ENCODE peak calls at places on chromosomes 2 and 18, in nine cellular contexts. K is fibroblast of mammary gland; F is uterus; Q is CD8-positive, alpha-beta memory T cell; O is BE2C; B is thoracic aorta; V is small intestine; R is epithelial cell of esophagus; J is psoas muscle. U is an unnamed sample.

GRCh38 chr2:19874726-19875125 is 27.1 kb downstream of the TTC32 start:
- DNase-seq in K (no peak), F (no peak), Q (no peak), O (no peak), B (no peak), V (no peak), R (no peak), J (no peak), U (no peak)

GRCh38 chr2:43345872-43346271 is 119.5 kb upstream of the ZFP36L2 start:
- DNase-seq in K (no peak), F (no peak), Q (no peak), O (no peak), B (no peak), V (no peak), R (no peak), J (no peak), U (no peak)

GRCh38 chr18:61988100-61988499 is 95.3 kb upstream of the RNF152 start:
- DNase-seq in K (no peak), F (no peak), Q (no peak), O (no peak), B (no peak), V (no peak), R (no peak), J (no peak), U (no peak)

GRCh38 chr2:73907840-73908452 is 15.1 kb downstream of the ACTG2 start:
- DNase-seq in K (peak; percentile 45), F (no peak), Q (peak; percentile 69), O (peak; percentile 20), B (no peak), V (peak; percentile 39), R (peak; percentile 43), J (no peak), U (no peak)

GRCh38 chr18:31498450-31499156 is 626 bp downstream of the DSG2 start:
- DNase-seq in K (peak; percentile 9), F (no peak), Q (no peak), O (no peak), B (no peak), V (peak; percentile 49), R (no peak), J (no peak), U (peak; percentile 31)

GRCh38 chr2:11377915-11378649 is 33.6 kb upstream of the ROCK2 start:
- DNase-seq in K (peak; percentile 13), F (peak; percentile 79), Q (no peak), O (no peak), B (no peak), V (peak; percentile 82), R (no peak), J (no peak), U (peak; percentile 59)

GRCh38 chr2:97951155-97951670 is 44.5 kb downstream of the TMEM131 start:
- DNase-seq in K (no peak), F (no peak), Q (no peak), O (no peak), B (no peak), V (no peak), R (peak; percentile 22), J (no peak), U (no peak)

GRCh38 chr2:188598551-188598950 is 306.9 kb downstream of the GULP1 start:
- DNase-seq in K (no peak), F (peak; percentile 51), Q (no peak), O (no peak), B (no peak), V (peak; percentile 43), R (no peak), J (no peak), U (peak; percentile 35)

GRCh38 chr2:71612581-71613520 is 159.5 kb downstream of the DYSF start:
- DNase-seq in K (no peak), F (no peak), Q (peak; percentile 11), O (no peak), B (no peak), V (no peak), R (no peak), J (no peak), U (no peak)

GRCh38 chr2:11552260-11552638 is 18.4 kb downstream of the GREB1 start:
- DNase-seq in K (no peak), F (no peak), Q (no peak), O (no peak), B (no peak), V (no peak), R (no peak), J (no peak), U (no peak)

GRCh38 chr2:27041708-27042107 is 8.9 kb downstream of the TMEM214 start:
- DNase-seq in K (no peak), F (no peak), Q (no peak), O (no peak), B (no peak), V (no peak), R (no peak), J (peak; percentile 58), U (no peak)

GRCh38 chr2:64865073-64865830 is 123.9 kb upstream of the SLC1A4 start:
- DNase-seq in K (peak; percentile 77), F (peak; percentile 62), Q (peak; percentile 74), O (peak; percentile 60), B (no peak), V (peak; percentile 61), R (peak; percentile 76), J (peak; percentile 79), U (peak; percentile 63)

GRCh38 chr2:199581504-199581903 is 123.8 kb upstream of the SATB2 start:
- DNase-seq in K (no peak), F (no peak), Q (no peak), O (no peak), B (no peak), V (peak; percentile 1), R (no peak), J (no peak), U (no peak)

GRCh38 chr2:199583676-199584075 is 125.9 kb upstream of the SATB2 start:
- DNase-seq in K (no peak), F (no peak), Q (no peak), O (no peak), B (no peak), V (no peak), R (no peak), J (no peak), U (no peak)

DNA sequence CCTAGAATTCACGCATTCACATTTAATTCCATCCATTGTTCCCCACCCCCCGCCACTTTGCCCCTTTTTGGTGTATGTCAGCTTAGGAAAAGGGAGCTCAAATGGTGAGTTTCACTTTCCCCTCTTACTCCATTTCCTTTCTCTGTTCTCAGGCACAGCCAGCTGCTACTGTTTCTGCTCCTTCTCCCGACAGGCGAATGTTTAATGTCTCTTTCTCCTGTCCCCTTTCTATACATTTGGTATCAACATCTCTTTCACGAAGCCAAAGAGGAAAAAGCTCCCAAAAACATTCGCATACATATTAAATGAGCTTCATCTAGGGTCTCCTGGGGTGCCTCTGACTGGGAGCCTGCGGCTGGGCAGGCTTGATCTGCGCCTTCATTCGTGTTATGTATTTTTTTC is 124.2 kb upstream of the SATB2 start:
- DNase-seq in K (no peak), F (no peak), Q (no peak), O (no peak), B (no peak), V (peak; percentile 3), R (no peak), J (no peak), U (no peak)
- H3K4me3 ChIP-seq in K (no peak overlapping the region), F (peak overlapping the region; percentile 28), Q (no peak overlapping the region), O (no peak overlapping the region), B (peak overlapping the region; percentile 45), V (no peak overlapping the region), R (peak overlapping the region; percentile 20), J (peak overlapping the region; percentile 56), U (peak overlapping the region; percentile 18)

GRCh38 chr18:55420665-55420964 is 167.4 kb downstream of the TCF4 start:
- DNase-seq in K (no peak), F (no peak), Q (no peak), O (no peak), B (no peak), V (no peak), R (peak; percentile 9), J (no peak), U (no peak)

GRCh38 chr18:55420977-55421611 is 166.9 kb downstream of the TCF4 start:
- DNase-seq in K (no peak), F (no peak), Q (no peak), O (no peak), B (no peak), V (no peak), R (no peak), J (no peak), U (no peak)

GRCh38 chr18:55419939-55420664 is 167.9 kb downstream of the TCF4 start:
- DNase-seq in K (no peak), F (no peak), Q (no peak), O (no peak), B (no peak), V (no peak), R (peak; percentile 10), J (no peak), U (no peak)

GRCh38 chr18:55421612-55422381 is 166.2 kb downstream of the TCF4 start:
- DNase-seq in K (peak; percentile 74), F (peak; percentile 50), Q (no peak), O (peak; percentile 21), B (no peak), V (no peak), R (peak; percentile 83), J (peak; percentile 59), U (peak; percentile 42)

GRCh38 chr18:55422456-55423185 is 165.4 kb downstream of the TCF4 start:
- DNase-seq in K (peak; percentile 61), F (peak; percentile 63), Q (no peak), O (peak; percentile 27), B (no peak), V (no peak), R (no peak), J (peak; percentile 66), U (peak; percentile 67)
- H3K4me3 ChIP-seq in K (peak overlapping the region; percentile 63), F (peak overlapping the region; percentile 31), Q (no peak overlapping the region), O (peak overlapping the region; percentile 52), B (peak overlapping the region; percentile 65), V (no peak overlapping the region), R (peak overlapping the region; percentile 62), J (peak overlapping the region; percentile 67), U (peak overlapping the region; percentile 32)

DNA sequence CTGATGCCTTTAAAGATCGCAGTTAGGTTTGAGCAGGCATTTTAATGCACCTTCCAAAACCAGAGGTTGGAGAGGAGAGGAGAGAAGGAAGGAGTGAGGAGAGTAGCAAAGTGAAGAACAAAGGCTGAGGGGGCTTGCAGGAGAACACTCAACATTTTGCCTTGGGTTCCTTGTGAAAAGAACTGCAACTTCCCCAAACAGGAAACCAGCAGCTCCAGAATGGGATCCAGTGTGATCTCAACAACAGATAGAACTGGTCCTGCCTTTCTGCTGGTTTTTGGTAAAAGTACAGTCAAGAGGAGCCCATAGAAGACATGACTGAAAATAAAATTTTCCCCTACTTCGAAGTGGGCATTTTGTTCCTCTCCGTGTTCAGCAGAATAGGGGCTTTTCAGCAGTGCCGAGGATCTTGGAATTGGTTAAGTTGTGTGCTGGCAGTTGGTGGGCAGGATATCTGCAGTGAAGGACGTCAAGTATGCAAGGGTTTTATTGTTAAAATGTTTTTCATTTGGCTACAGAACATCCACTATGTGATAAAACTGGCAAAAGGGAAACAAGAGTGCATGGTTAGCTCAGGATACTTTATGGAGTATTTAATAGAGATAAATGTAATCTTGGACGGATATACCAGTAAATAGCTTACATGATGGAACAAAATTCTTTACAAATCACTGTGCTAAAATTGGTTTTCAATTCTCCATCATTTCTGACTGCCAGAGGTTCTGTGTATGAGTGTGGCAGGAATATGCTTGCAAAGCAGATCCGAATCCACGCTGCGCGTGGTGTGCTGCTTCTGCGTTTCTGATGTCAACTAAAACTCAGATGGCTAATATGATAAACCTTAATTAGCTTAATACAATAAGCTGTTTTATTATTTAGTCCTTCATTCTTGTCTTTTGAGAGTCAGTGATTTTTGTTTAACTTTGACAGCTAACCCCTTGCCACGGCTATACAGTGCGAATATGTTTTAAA is 1.9 kb downstream of the ZNF532 start:
- DNase-seq in K (no peak), F (no peak), Q (no peak), O (peak; percentile 7), B (no peak), V (no peak), R (peak; percentile 9), J (no peak), U (no peak)
- H3K4me3 ChIP-seq in K (no peak overlapping the region), F (peak overlapping the region; percentile 3), Q (no peak overlapping the region), O (peak overlapping the region; percentile 58), B (peak overlapping the region; percentile 67), V (no peak overlapping the region), R (no peak overlapping the region), J (peak overlapping the region; percentile 73), U (no peak overlapping the region)

GRCh38 chr2:46366675-46367067 is 69.5 kb downstream of the EPAS1 start:
- DNase-seq in K (no peak), F (no peak), Q (no peak), O (no peak), B (no peak), V (no peak), R (no peak), J (no peak), U (no peak)
- H3K4me3 ChIP-seq in K (no peak overlapping the region), F (no peak overlapping the region), Q (no peak overlapping the region), O (no peak overlapping the region), B (no peak overlapping the region), V (no peak overlapping the region), R (no peak overlapping the region), J (no peak overlapping the region), U (no peak overlapping the region)

U was measured in ovary.